ENCODE peak calls at places on chromosomes 5 and 9, in six cellular contexts. D is fibroblast of lung, N is endothelial cell of umbilical vein, V is neuronal stem cell, P is GM23248, M is trophoblast cell. I is an unnamed sample.

GRCh38 chr9:137218754-137219271 is 3.2 kb downstream of the RNF208 start:
- DNase-seq in N (peak), P (peak), M (peak), V (no peak), D (no peak), I (no peak)

GRCh38 chr9:119003882-119004617 is 365.2 kb downstream of the BRINP1 start:
- DNase-seq in V (no peak), M (no peak), N (no peak), D (no peak), P (peak), I (no peak)

GRCh38 chr5:89572696-89573095 is 689.7 kb upstream of the MEF2C start:
- DNase-seq in D (peak), M (no peak), V (no peak), N (no peak), P (peak), I (no peak)

GRCh38 chr9:96161819-96162218 is 140.2 kb downstream of the HSD17B3 start:
- DNase-seq in N (no peak), V (no peak), P (no peak), D (no peak), M (no peak), I (no peak)

GRCh38 chr5:150461231-150461630 is 11.7 kb upstream of the RPS14 start:
- DNase-seq in N (no peak), P (no peak), D (no peak), V (no peak), M (no peak), I (no peak)

GRCh38 chr5:133888625-133888991 is 79.8 kb downstream of the C5orf15 start:
- DNase-seq in M (no peak), D (no peak), V (no peak), P (no peak), N (no peak), I (no peak)

GRCh38 chr5:30337084-30337573 is 856.4 kb upstream of the CDH6 start:
- DNase-seq in M (no peak), D (no peak), P (no peak), N (no peak), V (no peak), I (no peak)

GRCh38 chr9:70003786-70004185 is 39.9 kb upstream of the MAMDC2 start:
- DNase-seq in D (peak), P (peak), M (peak), N (no peak), V (no peak), I (no peak)

GRCh38 chr5:36272136-36272665 is 29.5 kb downstream of the RANBP3L start:
- DNase-seq in D (no peak), M (peak), P (peak), N (no peak), V (no peak), I (no peak)

GRCh38 chr5:24817966-24818365 is 173.2 kb upstream of the CDH10 start:
- DNase-seq in N (no peak), D (no peak), M (no peak), V (no peak), P (no peak), I (no peak)

GRCh38 chr9:124699575-124699974 is 71.5 kb downstream of the NR6A1 start:
- DNase-seq in M (no peak), N (no peak), D (no peak), P (no peak), V (no peak), I (no peak)

GRCh38 chr5:142186821-142187594 is 78.4 kb downstream of the NDFIP1 start:
- DNase-seq in M (no peak), D (peak), V (no peak), N (no peak), P (no peak), I (no peak)

GRCh38 chr9:121328876-121329681 is 41.0 kb downstream of the STOM start:
- DNase-seq in N (no peak), V (no peak), M (no peak), D (no peak), P (no peak), I (no peak)

GRCh38 chr5:109411627-109412026 is 1.9 kb upstream of the PJA2 start:
- DNase-seq in M (peak), D (peak), V (no peak), N (peak), P (peak), I (no peak)

GRCh38 chr9:120876842-120877240 is at the start of gene PHF19:
- DNase-seq in N (no peak), D (peak), P (peak), M (peak), V (no peak), I (peak)

GRCh38 chr9:113537227-113537810 is 73.8 kb downstream of the RGS3 start:
- DNase-seq in D (no peak), P (no peak), V (no peak), N (no peak), M (no peak), I (no peak)

GRCh38 chr5:18078157-18078556 is 443.9 kb downstream of the TAF11L14 start:
- DNase-seq in P (no peak), V (no peak), M (no peak), N (no peak), D (no peak), I (no peak)

GRCh38 chr9:91803970-91804752 is 145.9 kb downstream of the ROR2 start:
- DNase-seq in V (no peak), N (no peak), M (peak), D (no peak), P (peak), I (no peak)

GRCh38 chr5:72110401-72111013 is 3.2 kb downstream of the MAP1B start:
- DNase-seq in P (peak), M (no peak), V (no peak), D (no peak), N (no peak), I (no peak)

GRCh38 chr5:124132843-124133242 is 613.6 kb downstream of the ZNF608 start:
- DNase-seq in V (no peak), N (no peak), M (peak), P (no peak), D (no peak), I (no peak)

GRCh38 chr9:33633621-33634020 is 109.6 kb downstream of the ANKRD18B start:
- DNase-seq in D (no peak), V (no peak), P (no peak), M (no peak), N (no peak), I (no peak)

GRCh38 chr5:103744159-103744558 is 181.6 kb upstream of the NUDT12 start:
- DNase-seq in N (peak), D (peak), M (no peak), P (peak), V (no peak), I (no peak)
- H3K9ac ChIP-seq in N (no peak), D (no peak), M (no peak), P (no peak), V (no peak), I (no peak)

DNA sequence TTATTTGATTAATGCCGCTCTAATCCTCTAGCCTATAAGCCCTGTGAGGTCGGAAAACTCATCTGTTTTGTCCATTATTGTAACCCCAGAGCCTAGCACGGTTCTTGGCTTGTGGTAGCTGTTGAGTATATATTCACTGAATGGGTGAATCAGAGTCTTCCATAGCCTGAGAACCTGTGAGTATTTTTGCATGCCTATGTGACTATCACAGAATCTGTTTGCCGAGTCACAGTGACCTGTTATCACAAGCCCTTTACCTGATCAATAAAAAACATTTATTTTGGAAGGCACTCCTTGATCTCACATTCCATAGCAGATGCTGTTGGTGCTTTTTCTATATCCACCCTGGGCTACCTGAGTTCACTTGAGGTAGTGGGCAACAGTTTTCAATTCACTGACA is 125.0 kb upstream of the STC2 start:
- DNase-seq in M (no peak), N (no peak), V (no peak), P (peak), D (no peak), I (no peak)
- H3K9ac ChIP-seq in M (no peak), N (no peak), V (no peak), P (no peak), D (no peak), I (no peak)

DNA sequence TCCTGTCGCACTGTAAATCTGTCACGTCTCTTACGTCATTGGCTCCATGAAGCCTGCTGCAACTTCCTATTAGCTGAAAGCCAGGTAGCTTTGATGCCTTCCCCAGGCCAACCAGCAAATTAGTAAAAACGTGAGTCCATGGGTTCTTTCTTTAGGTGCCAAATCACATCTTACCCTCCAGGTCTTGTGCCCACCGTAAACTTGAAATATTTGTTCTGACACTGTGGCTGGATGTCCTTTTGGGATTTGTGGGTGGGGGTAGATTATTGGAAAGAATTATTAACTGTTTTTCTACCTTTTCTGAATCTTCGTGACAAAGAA is 172.8 kb downstream of the NR3C1 start:
- DNase-seq in V (no peak), M (no peak), N (no peak), D (no peak), P (no peak), I (no peak)
- H3K9ac ChIP-seq in V (no peak), M (no peak), N (no peak), D (no peak), P (no peak), I (no peak)

DNA sequence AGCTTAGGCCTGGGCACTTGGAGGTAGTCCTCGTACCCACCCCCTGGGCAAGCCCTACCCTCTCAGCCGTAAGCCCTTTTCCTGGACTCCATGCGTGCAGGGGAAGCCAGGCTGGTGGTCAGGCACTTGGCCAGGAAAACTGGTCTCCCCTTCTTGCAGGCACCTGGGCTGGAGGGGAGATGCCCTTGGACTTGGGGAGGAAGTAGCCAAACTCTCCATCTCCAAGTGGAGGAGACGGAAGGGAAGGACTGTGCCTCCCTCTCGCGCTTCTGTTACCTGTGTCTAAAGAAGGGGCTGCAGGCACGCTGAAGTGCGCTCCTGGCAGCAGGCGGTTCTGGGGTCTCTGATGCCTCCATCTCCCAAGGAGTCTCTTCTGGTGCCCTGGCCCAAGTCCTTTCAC is 283.9 kb downstream of the PBX3 start:
- DNase-seq in P (no peak), D (no peak), V (no peak), M (no peak), N (no peak), I (peak)
- H3K9ac ChIP-seq in P (no peak), D (no peak), V (peak), M (no peak), N (no peak), I (no peak)

GRCh38 chr5:56819027-56819881 is 3.9 kb downstream of the MAP3K1 start:
- DNase-seq in V (no peak), D (peak), N (peak), M (peak), P (no peak), I (no peak)

GRCh38 chr5:56816546-56817081 is 1.3 kb downstream of the MAP3K1 start:
- DNase-seq in P (peak), D (peak), V (peak), M (peak), N (peak), I (peak)

GRCh38 chr5:56817306-56817986 is 2.1 kb downstream of the MAP3K1 start:
- DNase-seq in D (no peak), M (no peak), V (no peak), P (no peak), N (peak), I (no peak)

GRCh38 chr5:56815657-56816545 is 552 bp downstream of the MAP3K1 start:
- DNase-seq in M (peak), N (peak), D (peak), V (peak), P (peak), I (peak)

DNA sequence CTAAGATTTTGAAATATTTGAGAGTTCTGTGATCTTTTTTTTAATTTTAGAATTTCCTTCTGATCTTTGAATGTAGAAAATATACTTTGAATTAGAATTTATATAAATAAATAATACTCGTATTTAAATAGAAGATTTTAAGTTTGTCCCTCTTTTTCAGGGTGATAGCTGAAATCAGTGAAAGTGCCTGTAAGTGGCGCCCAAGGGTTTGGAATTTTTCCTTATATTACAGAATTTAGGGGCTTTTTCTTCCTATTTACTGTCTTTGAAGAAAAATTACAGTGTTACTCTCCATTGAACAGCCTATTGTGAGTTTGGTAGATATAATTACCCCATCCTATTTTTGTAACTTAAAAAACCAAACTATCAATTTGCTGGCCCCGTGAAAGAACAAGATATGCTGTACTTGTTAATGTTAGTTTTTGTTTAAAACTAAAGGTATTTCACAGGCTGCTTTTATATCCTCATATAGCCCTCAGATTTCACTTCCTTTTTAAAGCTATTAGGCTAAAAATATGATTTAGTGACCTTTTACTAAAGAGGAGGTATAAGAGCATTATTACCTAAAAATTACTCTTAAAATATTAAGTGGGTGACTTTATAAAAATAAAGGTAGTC is 3.2 kb downstream of the MAP3K1 start:
- DNase-seq in D (peak), V (no peak), P (peak), N (peak), M (peak), I (no peak)
- H3K9ac ChIP-seq in D (peak), V (no peak), P (no peak), N (peak), M (no peak), I (peak)

GRCh38 chr9:75017378-75017777 is 10.7 kb downstream of the CARNMT1 start:
- DNase-seq in N (no peak), M (no peak), V (no peak), D (no peak), P (no peak), I (no peak)

GRCh38 chr9:75013735-75014134 is 14.4 kb downstream of the CARNMT1 start:
- DNase-seq in D (no peak), V (no peak), N (no peak), P (no peak), M (no peak), I (no peak)

GRCh38 chr9:75023846-75024245 is 4.2 kb downstream of the CARNMT1 start:
- DNase-seq in D (no peak), M (no peak), V (no peak), P (no peak), N (no peak), I (no peak)

DNA sequence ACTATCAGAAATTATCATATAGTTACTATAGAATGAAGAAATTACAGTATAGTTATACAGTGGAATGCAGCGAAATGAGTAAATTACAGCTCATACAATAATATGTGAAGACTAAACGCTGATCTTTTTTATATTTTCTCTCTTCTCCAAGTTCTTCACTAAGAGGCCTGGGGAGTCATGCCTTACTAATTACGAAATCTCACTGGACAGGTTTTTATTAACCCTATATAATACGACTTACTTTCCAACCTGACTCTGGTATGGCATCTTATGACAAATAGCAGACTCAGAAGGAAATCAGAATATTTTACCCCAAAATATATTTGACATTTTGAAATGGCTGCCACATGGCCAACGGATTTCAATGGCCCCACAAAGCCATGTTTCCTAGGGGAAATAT is 9.1 kb downstream of the CARNMT1 start:
- DNase-seq in V (no peak), D (no peak), M (peak), N (no peak), P (no peak), I (no peak)
- H3K9ac ChIP-seq in V (no peak), D (no peak), M (no peak), N (no peak), P (no peak), I (no peak)

GRCh38 chr9:131274674-131275331 is 1.5 kb downstream of the FAM78A start:
- DNase-seq in V (no peak), N (peak), D (no peak), M (peak), P (no peak), I (peak)

GRCh38 chr9:131273146-131273545 is 3.2 kb downstream of the FAM78A start:
- DNase-seq in V (no peak), D (no peak), P (no peak), N (peak), M (peak), I (peak)

GRCh38 chr9:131275332-131276106 is 791 bp downstream of the FAM78A start:
- DNase-seq in V (no peak), M (peak), P (no peak), D (no peak), N (peak), I (peak)

GRCh38 chr9:131272212-131272611 is 4.1 kb downstream of the FAM78A start:
- DNase-seq in V (no peak), M (no peak), D (no peak), N (no peak), P (no peak), I (peak)

DNA sequence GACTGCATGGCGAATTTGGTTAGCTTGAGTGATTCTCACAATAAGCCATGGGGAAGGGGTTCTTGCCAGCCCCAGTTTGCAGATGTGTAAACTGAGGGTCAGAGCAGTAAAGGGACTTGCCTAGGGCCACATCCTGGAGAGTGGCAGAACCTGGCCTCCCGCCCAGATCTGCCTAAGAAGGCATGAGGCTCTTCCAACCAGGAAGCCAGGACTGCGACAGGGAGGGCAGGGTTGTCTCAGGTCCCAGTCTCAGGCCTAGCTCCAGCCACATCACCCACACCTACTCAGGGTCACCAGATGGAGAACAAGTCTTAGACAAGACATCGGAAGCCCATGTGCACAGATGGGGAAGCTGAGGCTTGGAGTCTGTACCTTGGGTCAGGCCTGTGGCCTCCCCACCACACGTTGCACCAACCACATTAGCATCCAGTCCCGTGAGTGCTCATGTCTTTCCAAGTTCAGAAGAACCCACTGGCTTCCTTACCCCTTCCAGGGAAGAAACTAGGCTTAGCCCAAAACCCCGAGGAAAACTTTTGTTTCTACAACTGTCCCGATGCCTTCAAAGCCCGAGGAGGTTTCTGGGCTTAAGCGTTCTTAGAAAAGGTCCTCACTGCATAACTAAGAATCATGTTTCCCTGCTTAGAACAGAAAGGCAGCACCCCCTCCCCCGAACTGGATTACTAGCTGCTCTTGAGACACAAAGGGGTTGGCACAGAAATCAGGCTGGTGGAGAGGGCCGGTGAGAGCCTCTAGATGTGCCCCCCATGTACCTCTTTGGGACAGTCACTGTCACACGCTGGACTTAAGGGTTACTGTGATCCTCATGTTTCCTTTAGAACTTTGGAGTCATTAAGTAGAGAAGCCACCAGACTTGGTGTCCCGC is 2.3 kb downstream of the FAM78A start:
- DNase-seq in V (no peak), D (no peak), N (peak), M (no peak), P (no peak), I (peak)
- H3K9ac ChIP-seq in V (no peak), D (no peak), N (peak), M (no peak), P (no peak), I (no peak)

DNA sequence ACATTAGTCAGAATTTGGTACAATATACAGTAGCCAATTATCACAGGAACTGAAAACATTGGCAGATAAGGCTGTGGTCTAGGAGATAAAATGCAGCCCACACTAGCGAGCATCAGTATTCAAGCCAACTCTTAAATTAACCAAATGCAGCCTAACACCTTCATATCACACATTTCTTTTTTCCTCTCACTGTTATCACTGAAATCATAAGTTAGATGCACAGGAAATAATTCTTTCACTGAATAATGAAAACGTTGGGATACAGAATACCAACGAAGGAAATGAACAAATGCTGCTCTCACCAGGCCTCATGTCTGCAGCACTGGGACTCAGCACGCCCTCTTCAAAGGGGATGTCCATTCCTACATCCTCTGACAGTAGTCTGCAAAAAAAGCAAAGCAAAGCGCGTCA is 109.1 kb upstream of the PCA3 start:
- DNase-seq in V (no peak), D (no peak), N (peak), M (no peak), P (peak), I (no peak)
- H3K9ac ChIP-seq in V (no peak), D (no peak), N (peak), M (no peak), P (no peak), I (no peak)

GRCh38 chr5:143576721-143577484 is 173.4 kb upstream of the NR3C1 start:
- DNase-seq in M (peak), D (peak), N (peak), V (no peak), P (peak), I (no peak)
- H3K9ac ChIP-seq in M (no peak), D (no peak), N (no peak), V (no peak), P (no peak), I (no peak)